ENCODE peak calls at places on chromosomes 7 and 10, in six cellular contexts. P, L, R, I, T and E are unnamed samples.

GRCh38 chr10:77493851-77494788 is 143.5 kb downstream of the KCNMA1 start:
- DNase-seq in P (peak; percentile 10), L (no peak), R (no peak), I (no peak), T (no peak), E (no peak)

GRCh38 chr7:40714338-40715052 is 579.7 kb downstream of the SUGCT start:
- DNase-seq in P (no peak), L (no peak), R (no peak), I (no peak), T (no peak), E (no peak)

GRCh38 chr7:362416-363096 is 72.6 kb downstream of the FOXL3 start:
- DNase-seq in P (no peak), L (no peak), R (no peak), I (no peak), T (peak; percentile 61), E (no peak)

GRCh38 chr10:48589266-48589665 is 15.6 kb downstream of the ARHGAP22 start:
- DNase-seq in P (no peak), L (no peak), R (no peak), I (no peak), T (no peak), E (no peak)

GRCh38 chr7:50590535-50590934 is 25.3 kb upstream of the DDC start:
- DNase-seq in P (no peak), L (no peak), R (no peak), I (no peak), T (no peak), E (no peak)

GRCh38 chr7:80124870-80125269 is 9.8 kb upstream of the GNAI1 start:
- DNase-seq in P (no peak), L (no peak), R (no peak), I (no peak), T (no peak), E (no peak)

GRCh38 chr10:134743-135600 is at the start of gene ZMYND11:
- DNase-seq in P (no peak), L (no peak), R (peak; percentile 68), I (no peak), T (peak; percentile 72), E (peak; percentile 60)

GRCh38 chr10:71085689-71086438 is 126.5 kb upstream of the UNC5B start:
- DNase-seq in P (no peak), L (no peak), R (no peak), I (no peak), T (peak; percentile 7), E (no peak)

GRCh38 chr7:101494602-101495329 is 132.1 kb downstream of the COL26A1 start:
- DNase-seq in P (no peak), L (no peak), R (no peak), I (no peak), T (no peak), E (no peak)

GRCh38 chr7:150780249-150780648 is 19.9 kb downstream of the TMEM176B start:
- DNase-seq in P (no peak), L (no peak), R (no peak), I (no peak), T (no peak), E (no peak)

GRCh38 chr7:151248191-151249033 is at the start of gene SMARCD3:
- DNase-seq in P (peak; percentile 46), L (no peak), R (no peak), I (no peak), T (peak; percentile 90), E (no peak)

GRCh38 chr10:99341860-99342517 is 12.8 kb downstream of the CNNM1 start:
- DNase-seq in P (no peak), L (no peak), R (no peak), I (no peak), T (no peak), E (no peak)

GRCh38 chr7:149769915-149770314 is 3.5 kb downstream of the ZNF467 start:
- DNase-seq in P (no peak), L (no peak), R (no peak), I (no peak), T (no peak), E (no peak)
- TF ChIP-seq POLR2A in P (no peak), L (no peak), R (no peak), I (no peak), T (no peak), E (no peak)

DNA sequence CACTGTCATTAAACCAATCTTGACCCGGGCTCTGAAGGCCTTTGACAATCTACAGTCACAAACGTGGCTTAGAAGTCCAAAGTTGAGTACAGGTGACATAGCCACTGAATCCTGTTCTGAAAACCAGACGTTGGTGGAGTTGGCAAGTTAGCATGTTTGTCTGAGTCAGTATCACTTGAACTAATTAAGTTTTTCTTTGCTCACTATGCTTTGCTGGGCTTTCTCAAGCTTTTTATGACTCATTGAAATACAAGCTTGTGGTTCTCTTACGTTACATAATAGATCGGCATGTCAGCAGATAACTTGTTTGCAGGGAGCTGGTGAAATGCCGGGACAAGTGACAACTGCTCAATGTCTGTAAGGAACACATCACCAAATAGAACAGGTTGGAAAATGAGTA is 53.8 kb downstream of the ARL5B start:
- DNase-seq in P (peak; percentile 53), L (no peak), R (no peak), I (no peak), T (no peak), E (no peak)
- TF ChIP-seq POLR2AphosphoS5 in P (no peak), L (no peak), R (no peak), I (no peak), T (no peak), E (no peak)

GRCh38 chr10:13668126-13668525 is 81.4 kb downstream of the PRPF18 start:
- DNase-seq in P (no peak), L (no peak), R (no peak), I (no peak), T (no peak), E (no peak)

GRCh38 chr10:13670311-13670710 is 83.5 kb downstream of the PRPF18 start:
- DNase-seq in P (no peak), L (no peak), R (no peak), I (no peak), T (no peak), E (no peak)

GRCh38 chr10:13661261-13661660 is 74.5 kb downstream of the PRPF18 start:
- DNase-seq in P (no peak), L (no peak), R (no peak), I (no peak), T (no peak), E (no peak)

GRCh38 chr10:13669182-13669860 is 82.6 kb downstream of the PRPF18 start:
- DNase-seq in P (no peak), L (no peak), R (no peak), I (no peak), T (no peak), E (no peak)

GRCh38 chr10:13665516-13666262 is 78.9 kb downstream of the PRPF18 start:
- DNase-seq in P (no peak), L (no peak), R (no peak), I (no peak), T (no peak), E (no peak)
- TF ChIP-seq TAF1 in P (no peak), L (no peak), R (no peak), I (no peak), T (no peak), E (no peak)

GRCh38 chr10:73922007-73922863 is 11.3 kb downstream of the PLAU start:
- DNase-seq in P (no peak), L (no peak), R (no peak), I (no peak), T (no peak), E (no peak)

GRCh38 chr10:73916761-73917470 is 6.0 kb downstream of the PLAU start:
- DNase-seq in P (no peak), L (no peak), R (no peak), I (no peak), T (peak; percentile 27), E (no peak)

GRCh38 chr10:73922864-73923133 is 11.9 kb downstream of the PLAU start:
- DNase-seq in P (no peak), L (no peak), R (no peak), I (no peak), T (no peak), E (no peak)

GRCh38 chr10:73917566-73918305 is 6.8 kb downstream of the PLAU start:
- DNase-seq in P (no peak), L (no peak), R (no peak), I (no peak), T (no peak), E (no peak)

DNA sequence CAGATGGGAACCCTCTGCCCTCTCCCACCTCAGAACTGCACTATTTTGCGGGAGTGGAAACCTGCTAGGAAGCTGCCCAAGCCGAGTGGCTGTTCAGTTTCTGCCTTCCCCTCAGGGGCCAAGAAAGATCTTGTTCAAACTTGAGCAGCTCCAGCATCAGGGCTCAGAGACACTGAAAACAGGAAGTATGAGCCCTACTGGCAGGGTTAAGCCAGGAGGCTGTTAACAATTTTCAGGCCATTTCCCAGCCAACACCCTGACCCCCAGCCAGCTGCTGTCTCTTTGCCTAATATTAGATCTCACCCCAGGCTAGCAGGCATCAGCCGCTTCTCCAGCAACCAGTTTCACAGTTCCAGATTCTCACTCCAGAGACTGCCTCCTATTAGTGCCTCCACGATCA is 9.2 kb downstream of the PLAU start:
- DNase-seq in P (no peak), L (no peak), R (no peak), I (no peak), T (peak; percentile 38), E (peak; percentile 45)
- TF ChIP-seq POLR2A in P (no peak), L (no peak), R (no peak), I (no peak), T (no peak), E (no peak)

GRCh38 chr10:131002031-131002861 is 309.3 kb downstream of the TCERG1L start:
- DNase-seq in P (no peak), L (no peak), R (no peak), I (peak; percentile 57), T (no peak), E (no peak)
- TF ChIP-seq POLR2AphosphoS5 in P (no peak), L (no peak), R (no peak), I (no peak), T (no peak), E (no peak)

GRCh38 chr10:132486539-132487121 is 51.0 kb upstream of the INPP5A start:
- DNase-seq in P (no peak), L (no peak), R (no peak), I (no peak), T (no peak), E (no peak)

GRCh38 chr10:132483394-132483793 is 54.2 kb upstream of the INPP5A start:
- DNase-seq in P (no peak), L (no peak), R (no peak), I (no peak), T (no peak), E (no peak)

GRCh38 chr10:132487241-132488135 is 50.1 kb upstream of the INPP5A start:
- DNase-seq in P (no peak), L (no peak), R (no peak), I (no peak), T (no peak), E (peak; percentile 7)

GRCh38 chr10:132485391-132485790 is 52.2 kb upstream of the INPP5A start:
- DNase-seq in P (no peak), L (no peak), R (no peak), I (no peak), T (no peak), E (no peak)

DNA sequence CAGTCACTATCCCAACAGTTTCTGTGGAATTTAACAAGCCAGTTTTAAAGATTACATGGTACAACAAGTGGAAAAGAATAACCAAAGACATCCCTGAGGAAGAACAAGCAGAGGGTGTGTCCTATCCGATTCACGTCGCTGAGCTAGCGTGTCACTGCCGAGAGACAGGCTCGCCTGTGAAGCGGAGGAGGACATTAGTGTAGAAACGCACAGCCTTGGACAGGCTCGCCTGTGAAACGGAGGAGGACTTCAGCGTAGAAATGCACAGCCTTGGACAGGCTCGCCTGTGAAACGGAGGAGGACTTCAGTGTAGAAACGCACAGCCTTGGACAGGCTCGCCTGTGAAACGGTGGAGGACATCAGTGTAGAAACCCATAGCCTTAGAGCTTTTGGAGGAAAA is 52.7 kb upstream of the INPP5A start:
- DNase-seq in P (no peak), L (no peak), R (no peak), I (no peak), T (no peak), E (no peak)
- TF ChIP-seq TAF1 in P (no peak), L (no peak), R (no peak), I (no peak), T (no peak), E (no peak)